ENCODE peak calls at places on chromosomes 11 and 22, in nine cellular contexts. I is uterus, P is psoas muscle, W is A549, D is right atrium auricular region, U is fibroblast of lung, N is Panc1, M is GM20000, R is astrocyte. F is an unnamed sample.

GRCh38 chr11:97087419-97087818 is 697.6 kb downstream of the JRKL start:
- DNase-seq in I (no peak), P (no peak), W (no peak), D (no peak), U (no peak), N (no peak), M (no peak), R (no peak), F (no peak)

GRCh38 chr11:21896216-21896615 is 296.7 kb upstream of the ANO5 start:
- DNase-seq in I (no peak), P (no peak), W (no peak), D (no peak), U (no peak), N (no peak), M (no peak), R (no peak), F (no peak)

GRCh38 chr22:45603631-45604030 is 68.0 kb upstream of the ATXN10 start:
- DNase-seq in I (no peak), P (no peak), W (no peak), D (no peak), U (no peak), N (no peak), M (no peak), R (no peak), F (no peak)

GRCh38 chr11:2462092-2462985 is 17.5 kb downstream of the KCNQ1 start:
- DNase-seq in I (no peak), P (no peak), W (no peak), D (peak; percentile 43), U (no peak), N (no peak), M (no peak), R (no peak), F (no peak)

GRCh38 chr11:115391598-115391997 is 112.6 kb downstream of the CADM1 start:
- DNase-seq in I (no peak), P (no peak), W (no peak), D (no peak), U (no peak), N (no peak), M (no peak), R (peak; percentile 47), F (no peak)

GRCh38 chr11:28625532-28625931 is 517.3 kb downstream of the METTL15 start:
- DNase-seq in I (no peak), P (no peak), W (no peak), D (no peak), U (no peak), N (no peak), M (no peak), R (no peak), F (no peak)

GRCh38 chr22:37133304-37134018 is 16.3 kb downstream of the IL2RB start:
- DNase-seq in I (no peak), P (no peak), W (no peak), D (no peak), U (no peak), N (no peak), M (no peak), R (peak; percentile 12), F (no peak)

GRCh38 chr11:116792869-116793475 is 1.3 kb upstream of the APOA5 start:
- DNase-seq in I (no peak), P (no peak), W (no peak), D (no peak), U (no peak), N (peak; percentile 57), M (no peak), R (peak; percentile 76), F (no peak)

GRCh38 chr22:23205330-23205729 is 25.0 kb downstream of the BCR start:
- DNase-seq in I (no peak), P (no peak), W (no peak), D (no peak), U (no peak), N (no peak), M (no peak), R (no peak), F (no peak)

GRCh38 chr22:23202812-23203451 is 22.6 kb downstream of the BCR start:
- DNase-seq in I (no peak), P (no peak), W (no peak), D (no peak), U (no peak), N (no peak), M (no peak), R (no peak), F (no peak)

GRCh38 chr22:23203452-23204124 is 23.3 kb downstream of the BCR start:
- DNase-seq in I (no peak), P (no peak), W (no peak), D (no peak), U (no peak), N (no peak), M (no peak), R (no peak), F (no peak)

GRCh38 chr22:23204541-23205157 is 24.3 kb downstream of the BCR start:
- DNase-seq in I (peak; percentile 76), P (peak; percentile 81), W (no peak), D (peak; percentile 69), U (no peak), N (no peak), M (no peak), R (no peak), F (no peak)

GRCh38 chr22:23204125-23204488 is 23.8 kb downstream of the BCR start:
- DNase-seq in I (no peak), P (no peak), W (no peak), D (no peak), U (no peak), N (no peak), M (no peak), R (no peak), F (no peak)
- TF ChIP-seq CTCF in I (no peak), P (no peak), W (no peak), D (no peak), U (no peak), N (no peak), M (no peak), R (no peak), F (no peak)

GRCh38 chr22:29112680-29113079 is 39.8 kb downstream of the KREMEN1 start:
- DNase-seq in I (no peak), P (no peak), W (no peak), D (no peak), U (no peak), N (no peak), M (no peak), R (no peak), F (no peak)
- TF ChIP-seq CTCF in I (no peak), P (no peak), W (no peak), D (no peak), U (no peak), N (no peak), M (no peak), R (no peak), F (no peak)

DNA sequence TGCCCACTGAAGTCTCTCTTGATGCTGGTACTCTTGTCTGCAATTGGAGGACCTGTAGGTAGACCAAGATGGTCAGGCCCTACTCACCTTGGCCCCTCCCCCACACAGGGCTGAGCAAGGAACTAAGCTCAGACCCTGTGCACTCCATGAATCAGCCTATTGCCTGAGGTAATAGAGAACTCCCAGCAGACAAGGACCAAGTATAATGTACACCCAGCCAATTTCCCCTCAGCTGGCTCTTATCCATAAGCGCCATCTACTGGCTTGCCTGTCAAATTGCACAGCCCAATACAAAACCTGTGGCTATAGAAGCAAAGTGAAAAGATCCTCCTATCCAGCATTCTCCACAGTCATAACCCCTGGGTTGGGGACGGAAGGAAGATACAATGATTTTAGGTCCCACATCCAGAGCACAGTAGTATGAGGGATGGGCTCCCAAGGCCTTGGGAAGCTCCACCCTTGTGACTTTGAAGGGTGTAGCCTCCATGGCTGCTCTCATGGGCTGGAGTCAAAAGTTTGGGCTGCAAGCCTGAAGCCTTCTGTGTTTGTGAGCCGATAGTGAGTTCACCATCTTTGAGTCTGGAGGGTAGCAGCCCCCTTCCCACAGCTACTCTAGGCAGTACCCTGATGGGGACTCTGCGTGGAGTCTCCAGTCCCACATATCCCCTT is 56.0 kb downstream of the GLYATL2 start:
- DNase-seq in I (no peak), P (no peak), W (peak; percentile 6), D (no peak), U (peak; percentile 38), N (peak; percentile 43), M (peak; percentile 53), R (peak; percentile 22), F (no peak)
- TF ChIP-seq CTCF in I (no peak), P (peak; percentile 33), W (peak; percentile 53), D (peak; percentile 19), U (peak; percentile 74), N (peak; percentile 89), M (peak; percentile 79), R (peak; percentile 65), F (peak; percentile 24)

GRCh38 chr11:61578819-61579218 is 2.1 kb downstream of the SYT7 start:
- DNase-seq in I (no peak), P (no peak), W (no peak), D (no peak), U (no peak), N (no peak), M (no peak), R (no peak), F (no peak)

GRCh38 chr11:61577383-61578118 is 3.3 kb downstream of the SYT7 start:
- DNase-seq in I (no peak), P (no peak), W (no peak), D (no peak), U (no peak), N (no peak), M (no peak), R (no peak), F (no peak)

GRCh38 chr11:61580292-61580888 is 486 bp downstream of the SYT7 start:
- DNase-seq in I (no peak), P (no peak), W (peak; percentile 39), D (no peak), U (no peak), N (no peak), M (peak; percentile 62), R (no peak), F (no peak)

GRCh38 chr11:61581030-61581928 is at the start of gene SYT7:
- DNase-seq in I (peak; percentile 98), P (peak; percentile 97), W (peak; percentile 96), D (peak; percentile 95), U (peak; percentile 97), N (peak; percentile 63), M (peak; percentile 98), R (peak; percentile 97), F (peak; percentile 73)

DNA sequence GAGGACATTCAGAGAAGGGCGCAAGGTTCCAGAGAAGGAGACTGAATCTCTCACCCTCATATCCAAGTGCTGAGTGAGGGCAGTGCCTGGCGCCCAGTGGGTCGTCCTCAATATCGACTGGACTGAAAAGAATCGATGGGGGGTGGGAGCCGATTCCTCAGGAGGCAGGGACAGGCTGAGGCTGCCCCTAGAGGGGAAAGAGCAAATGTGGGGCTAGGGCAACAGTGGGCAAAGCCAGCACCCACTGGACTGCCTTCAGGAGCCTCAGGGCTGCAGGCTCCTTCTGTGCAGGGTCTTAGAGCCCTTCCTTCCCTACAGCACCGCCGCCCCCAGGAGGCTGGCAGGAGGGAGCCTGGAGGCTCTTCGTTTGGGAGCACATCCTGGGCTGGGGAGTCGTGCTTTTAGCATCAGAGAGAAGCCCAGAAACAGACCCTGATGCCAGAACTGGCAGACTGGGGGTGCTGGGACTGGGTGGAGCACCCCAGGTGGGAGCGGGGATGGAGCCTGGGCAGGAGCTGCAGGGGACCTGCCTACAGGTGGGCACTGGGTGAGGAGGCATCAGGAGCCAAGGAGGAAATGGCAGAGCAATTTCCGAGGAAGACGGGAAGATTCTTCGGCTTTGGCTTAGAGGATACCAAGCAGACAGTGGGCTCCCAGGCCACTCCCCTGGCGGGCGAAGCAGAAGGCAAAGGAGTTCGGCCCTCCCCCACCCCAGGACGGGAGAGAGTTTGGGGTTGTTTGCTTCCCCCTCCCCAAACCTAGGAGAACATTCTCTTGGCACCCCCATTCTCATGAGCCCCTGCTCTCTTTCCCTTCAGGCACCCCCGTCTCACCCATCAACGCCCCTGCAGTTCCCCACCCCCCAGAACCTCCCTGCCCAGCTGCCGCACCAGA is 1.2 kb downstream of the SYT7 start:
- DNase-seq in I (no peak), P (no peak), W (no peak), D (no peak), U (no peak), N (no peak), M (no peak), R (no peak), F (no peak)
- TF ChIP-seq CTCF in I (no peak), P (no peak), W (no peak), D (no peak), U (peak; percentile 18), N (peak; percentile 47), M (no peak), R (no peak), F (no peak)